ENCODE peak calls at places on chromosome 5, in four cellular contexts. S, N, V and K are unnamed samples.
A peak's percentile ranks its signal among the peaks of the same experiment; 100 is the strongest.

GRCh38 chr5:16539169-16539666 is 73.6 kb upstream of the ZNF622 start:
- DNase-seq in N (no peak), S (peak; percentile 63), V (peak; percentile 91), K (peak; percentile 69)

GRCh38 chr5:16271851-16272250 is 92.3 kb upstream of the MARCHF11 start:
- DNase-seq in N (no peak), S (no peak), V (peak; percentile 7), K (no peak)

GRCh38 chr5:19923742-19924141 is 64.3 kb downstream of the CDH18 start:
- DNase-seq in S (no peak), V (peak; percentile 15), N (no peak), K (no peak)

GRCh38 chr5:65722575-65723424 is 795 bp downstream of the NLN start:
- DNase-seq in S (no peak), V (peak; percentile 47), N (peak; percentile 20), K (no peak)

GRCh38 chr5:152686931-152687330 is 281.9 kb upstream of the NMUR2 start:
- DNase-seq in V (peak; percentile 4), S (no peak), N (no peak), K (no peak)

GRCh38 chr5:134115806-134116175 is 1.3 kb downstream of the TCF7 start:
- DNase-seq in N (no peak), S (no peak), V (no peak), K (no peak)

GRCh38 chr5:6712136-6712581 is 1.1 kb upstream of the TENT4A start:
- DNase-seq in S (no peak), N (peak; percentile 64), V (peak; percentile 55), K (no peak)

GRCh38 chr5:3220201-3220600 is 375.4 kb upstream of the IRX1 start:
- DNase-seq in N (no peak), V (no peak), S (no peak), K (no peak)

GRCh38 chr5:138450971-138451370 is 12.1 kb downstream of the REEP2 start:
- DNase-seq in V (no peak), N (no peak), S (no peak), K (no peak)

GRCh38 chr5:104016650-104017049 is 454.1 kb upstream of the NUDT12 start:
- DNase-seq in N (no peak), S (peak; percentile 16), V (peak; percentile 15), K (peak; percentile 29)

GRCh38 chr5:1946122-1946677 is 63.5 kb upstream of the IRX4 start:
- DNase-seq in V (no peak), S (no peak), N (no peak), K (no peak)

GRCh38 chr5:124623265-124623664 is 123.2 kb downstream of the ZNF608 start:
- DNase-seq in N (no peak), S (no peak), V (no peak), K (no peak)

GRCh38 chr5:124620743-124621142 is 125.7 kb downstream of the ZNF608 start:
- DNase-seq in S (no peak), V (no peak), N (no peak), K (no peak)

GRCh38 chr5:124621279-124621678 is 125.2 kb downstream of the ZNF608 start:
- DNase-seq in N (no peak), S (no peak), V (no peak), K (no peak)

GRCh38 chr5:124617787-124618186 is 128.7 kb downstream of the ZNF608 start:
- DNase-seq in V (no peak), N (no peak), S (no peak), K (no peak)

DNA sequence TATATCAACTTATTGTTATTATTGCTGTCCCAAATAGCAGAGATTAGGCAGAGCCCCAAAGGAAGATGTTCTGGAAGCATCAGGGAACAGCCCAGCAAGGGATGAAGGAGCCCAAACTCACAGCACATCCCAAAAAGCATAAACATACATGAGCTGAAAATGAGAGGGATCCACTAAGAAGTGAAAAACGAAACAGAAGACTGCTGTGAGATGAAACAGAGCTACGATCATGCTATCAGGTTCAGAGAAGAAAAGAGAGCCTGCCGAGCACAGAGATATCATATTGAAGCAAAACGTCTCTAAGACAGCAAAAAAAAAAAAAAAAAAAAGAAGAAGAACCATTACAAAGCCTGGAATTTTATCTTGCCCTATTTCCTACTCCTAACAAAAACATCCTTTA is 127.3 kb downstream of the ZNF608 start:
- DNase-seq in N (no peak), S (no peak), V (no peak), K (no peak)
- TF ChIP-seq CTCF in N (no peak), S (no peak), V (no peak), K (no peak)

DNA sequence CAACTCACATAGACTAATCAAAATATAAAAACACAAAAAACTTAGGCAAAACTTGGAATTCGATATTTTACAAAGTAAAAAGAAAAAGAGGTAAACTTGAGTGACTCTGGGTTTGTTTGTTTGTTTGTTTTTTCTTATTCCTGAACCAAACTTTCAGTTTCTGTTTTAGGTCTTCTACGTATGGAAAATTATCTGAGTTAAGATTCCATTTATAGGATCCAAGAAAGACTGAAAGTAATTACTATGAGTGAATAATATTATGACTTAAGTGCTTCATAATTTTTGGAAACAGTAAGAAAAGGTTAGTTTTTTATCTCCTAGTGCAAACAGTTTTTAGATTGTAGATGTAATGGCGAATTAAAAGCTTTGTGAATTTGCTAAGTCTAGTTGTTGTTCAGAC is 13.2 kb downstream of the ST8SIA4 start:
- DNase-seq in N (no peak), V (no peak), S (no peak), K (no peak)
- H3K4me3 ChIP-seq in N (peak overlapping the region; percentile 16), V (no peak overlapping the region), S (no peak overlapping the region), K (no peak overlapping the region)

DNA sequence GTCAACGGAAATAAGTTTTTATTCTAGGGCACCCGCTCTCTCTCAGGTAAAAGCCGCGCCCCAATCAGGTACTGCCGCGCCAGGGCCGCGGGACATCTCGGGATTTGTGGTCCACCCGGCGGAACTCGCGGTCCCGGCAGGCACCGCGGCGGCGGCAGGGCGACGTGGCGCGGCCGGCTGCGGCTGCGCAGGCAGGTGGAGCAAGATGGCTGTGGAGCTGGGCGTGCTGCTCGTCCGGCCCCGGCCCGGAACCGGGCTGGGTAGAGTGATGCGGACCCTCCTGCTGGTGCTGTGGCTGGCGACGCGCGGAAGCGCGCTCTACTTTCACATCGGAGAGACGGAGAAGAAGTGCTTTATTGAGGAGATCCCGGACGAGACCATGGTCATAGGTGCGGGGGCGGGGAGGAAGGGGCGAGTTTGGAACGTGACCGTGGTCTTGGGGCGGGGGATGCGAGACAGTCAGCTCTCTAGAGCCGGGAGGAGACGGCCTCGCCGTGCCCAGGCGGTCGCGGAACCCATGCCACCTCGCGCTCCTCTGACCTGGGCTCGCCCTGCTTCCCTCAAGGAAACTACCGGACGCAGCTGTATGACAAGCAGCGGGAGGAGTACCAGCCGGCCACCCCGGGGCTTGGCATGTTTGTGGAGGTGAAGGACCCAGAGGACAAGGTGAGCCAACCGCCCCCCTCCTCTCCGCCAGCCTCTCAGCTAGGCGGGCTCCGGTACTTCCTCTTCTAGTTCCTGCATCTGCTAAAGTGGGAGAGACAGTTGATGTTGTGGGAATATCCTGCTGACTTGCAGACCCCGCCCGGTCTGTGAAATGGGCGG is at the start of gene TMED9:
- DNase-seq in V (peak; percentile 94), N (peak; percentile 85), S (no peak), K (no peak)
- TF ChIP-seq CTCF in V (no peak), N (no peak), S (no peak), K (no peak)

GRCh38 chr5:151093476-151093889 is 12.6 kb upstream of the TNIP1 start:
- DNase-seq in V (peak; percentile 91), S (peak; percentile 92), N (no peak), K (peak; percentile 91)

GRCh38 chr5:151092750-151093149 is 11.9 kb upstream of the TNIP1 start:
- DNase-seq in V (peak; percentile 85), S (peak; percentile 62), N (no peak), K (peak; percentile 56)

GRCh38 chr5:151095341-151096000 is 14.6 kb upstream of the TNIP1 start:
- DNase-seq in V (no peak), S (no peak), N (no peak), K (no peak)

GRCh38 chr5:151094861-151095260 is 14.0 kb upstream of the TNIP1 start:
- DNase-seq in S (no peak), V (no peak), N (no peak), K (no peak)

GRCh38 chr5:151094054-151094858 is 13.4 kb upstream of the TNIP1 start:
- DNase-seq in N (no peak), V (peak; percentile 57), S (no peak), K (no peak)
- H3K4me3 ChIP-seq in N (no peak overlapping the region), V (no peak overlapping the region), S (no peak overlapping the region), K (no peak overlapping the region)

GRCh38 chr5:149982505-149982904 is 17.9 kb downstream of the TIGD6 start:
- DNase-seq in N (no peak), S (no peak), V (no peak), K (no peak)
- TF ChIP-seq CTCF in N (no peak), S (no peak), V (no peak), K (no peak)

GRCh38 chr5:11903121-11903613 is 1.1 kb downstream of the CTNND2 start:
- DNase-seq in N (no peak), S (no peak), V (peak; percentile 2), K (no peak)
- H3K4me3 ChIP-seq in N (no peak overlapping the region), S (no peak overlapping the region), V (no peak overlapping the region), K (no peak overlapping the region)

GRCh38 chr5:126595486-126596083 is 566 bp upstream of the ALDH7A1 start:
- DNase-seq in S (no peak), N (no peak), V (no peak), K (no peak)
- TF ChIP-seq CTCF in S (no peak), N (no peak), V (no peak), K (no peak)

DNA sequence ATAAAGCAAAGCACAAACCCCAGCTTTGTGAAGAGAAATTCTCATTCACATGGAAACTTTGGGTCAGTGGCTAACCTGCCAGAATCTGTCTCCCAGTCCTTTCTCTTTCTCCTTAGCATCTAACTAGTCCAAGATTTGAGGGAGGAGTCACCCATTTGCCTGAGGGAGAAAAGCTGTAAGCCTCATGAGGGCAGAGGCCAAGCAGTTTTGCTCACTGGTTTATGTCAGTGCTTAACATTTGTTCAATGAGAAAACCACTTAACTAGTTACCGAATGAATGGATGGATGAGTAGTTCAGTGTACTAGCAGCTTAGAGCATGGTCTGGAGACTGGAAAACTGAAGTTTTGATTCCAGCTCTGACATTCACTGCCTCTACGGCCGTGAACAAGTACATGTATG is 36.0 kb downstream of the ADAM19 start:
- DNase-seq in N (no peak), S (no peak), V (no peak), K (no peak)
- H3K4me3 ChIP-seq in N (no peak overlapping the region), S (no peak overlapping the region), V (no peak overlapping the region), K (no peak overlapping the region)

GRCh38 chr5:74945561-74946165 is 79.5 kb upstream of the FAM169A start:
- DNase-seq in S (no peak), V (no peak), N (no peak), K (no peak)

GRCh38 chr5:74940782-74941363 is 74.7 kb upstream of the FAM169A start:
- DNase-seq in V (no peak), N (no peak), S (no peak), K (no peak)

GRCh38 chr5:74946471-74946870 is 80.3 kb upstream of the FAM169A start:
- DNase-seq in V (no peak), N (no peak), S (no peak), K (no peak)

GRCh38 chr5:74942622-74943286 is 76.6 kb upstream of the FAM169A start:
- DNase-seq in N (no peak), S (no peak), V (no peak), K (no peak)

GRCh38 chr5:74943905-74944304 is 77.7 kb upstream of the FAM169A start:
- DNase-seq in S (no peak), V (no peak), N (no peak), K (no peak)
- TF ChIP-seq CTCF in S (no peak), V (no peak), N (peak; percentile 29), K (peak; percentile 4)